ENCODE peak calls at places on chromosome 15, in five cellular contexts. B, L, D, E and T are unnamed samples.

GRCh38 chr15:74631935-74632560 is 16.4 kb downstream of the CLK3 start:
- DNase-seq in B (peak), L (peak), D (peak), E (peak), T (no peak)

GRCh38 chr15:96390986-96391385 is 60.5 kb downstream of the NR2F2 start:
- DNase-seq in B (no peak), L (no peak), D (no peak), E (no peak), T (no peak)

GRCh38 chr15:25682349-25682748 is 180.8 kb downstream of the ATP10A start:
- DNase-seq in B (no peak), L (no peak), D (no peak), E (no peak), T (no peak)

GRCh38 chr15:73368301-73369072 is at the start of gene HCN4:
- DNase-seq in B (peak), L (peak), D (no peak), E (no peak), T (no peak)

GRCh38 chr15:70497661-70498060 is 265.7 kb downstream of the UACA start:
- DNase-seq in B (no peak), L (no peak), D (no peak), E (no peak), T (no peak)

GRCh38 chr15:25180606-25181289 is 226.0 kb downstream of the SNRPN start:
- DNase-seq in B (peak), L (no peak), D (no peak), E (no peak), T (no peak)

GRCh38 chr15:40939909-40940801 is 11.0 kb downstream of the DLL4 start:
- DNase-seq in B (no peak), L (peak), D (peak), E (no peak), T (no peak)

GRCh38 chr15:86645861-86646393 is 566.3 kb downstream of the AGBL1 start:
- DNase-seq in B (no peak), L (no peak), D (no peak), E (no peak), T (no peak)

GRCh38 chr15:90054618-90055097 is 47.6 kb downstream of the IDH2 start:
- DNase-seq in B (no peak), L (no peak), D (no peak), E (no peak), T (no peak)

GRCh38 chr15:41940441-41940857 is 31.9 kb downstream of the EHD4 start:
- DNase-seq in B (peak), L (no peak), D (peak), E (peak), T (no peak)